ENCODE peak calls at places on chromosomes 13 and 19, in four cellular contexts. One of them, this sample, is unnamed.

GRCh38 chr13:91690944-91691343 is 292.5 kb downstream of the GPC5 start:
- DNase-seq in Peyer's patch: no peak
- DNase-seq in NCI-H345: no peak
- DNase-seq in upper lobe of right lung: no peak
- DNase-seq in this sample: no peak

GRCh38 chr19:16830679-16831078 is 1.5 kb downstream of the SIN3B start:
- DNase-seq in Peyer's patch: no peak
- DNase-seq in NCI-H345: no peak
- DNase-seq in upper lobe of right lung: no peak
- DNase-seq in this sample: peak; percentile 68

GRCh38 chr19:46818812-46819211 is 30.4 kb upstream of the SLC1A5 start:
- DNase-seq in Peyer's patch: no peak
- DNase-seq in NCI-H345: no peak
- DNase-seq in upper lobe of right lung: no peak
- DNase-seq in this sample: no peak

GRCh38 chr19:4868286-4868834 is 893 bp upstream of the PLIN3 start:
- DNase-seq in Peyer's patch: no peak
- DNase-seq in NCI-H345: no peak
- DNase-seq in upper lobe of right lung: no peak
- DNase-seq in this sample: no peak

GRCh38 chr19:33621811-33622504 is at the start of gene CHST8:
- DNase-seq in Peyer's patch: no peak
- DNase-seq in NCI-H345: peak; percentile 68
- DNase-seq in upper lobe of right lung: no peak
- DNase-seq in this sample: peak; percentile 74

GRCh38 chr19:18479964-18480723 is 41.7 kb downstream of the ELL start:
- DNase-seq in Peyer's patch: peak; percentile 80
- DNase-seq in NCI-H345: peak; percentile 41
- DNase-seq in upper lobe of right lung: peak; percentile 81
- DNase-seq in this sample: no peak

GRCh38 chr19:17455308-17455707 is 5.4 kb downstream of the NXNL1 start:
- DNase-seq in Peyer's patch: no peak
- DNase-seq in NCI-H345: no peak
- DNase-seq in upper lobe of right lung: no peak
- DNase-seq in this sample: no peak

GRCh38 chr19:10427169-10427568 is 6.8 kb downstream of the PDE4A start:
- DNase-seq in Peyer's patch: no peak
- DNase-seq in NCI-H345: no peak
- DNase-seq in upper lobe of right lung: no peak
- DNase-seq in this sample: no peak

GRCh38 chr19:49684251-49684982 is 5.0 kb upstream of the ADM5 start:
- DNase-seq in Peyer's patch: no peak
- DNase-seq in NCI-H345: no peak
- DNase-seq in upper lobe of right lung: no peak
- DNase-seq in this sample: no peak

GRCh38 chr13:102608944-102609343 is 12.2 kb downstream of the TPP2 start:
- DNase-seq in Peyer's patch: no peak
- DNase-seq in NCI-H345: no peak
- DNase-seq in upper lobe of right lung: no peak
- DNase-seq in this sample: no peak

GRCh38 chr19:10295305-10295846 is 5.6 kb downstream of the ICAM5 start:
- DNase-seq in Peyer's patch: peak; percentile 88
- DNase-seq in NCI-H345: no peak
- DNase-seq in upper lobe of right lung: peak; percentile 89
- DNase-seq in this sample: peak; percentile 44

GRCh38 chr19:33998739-33999345 is 173.5 kb upstream of the LSM14A start:
- DNase-seq in Peyer's patch: no peak
- DNase-seq in NCI-H345: no peak
- DNase-seq in upper lobe of right lung: no peak
- DNase-seq in this sample: no peak

GRCh38 chr13:24043590-24044350 is 116.8 kb upstream of the SPATA13 start:
- DNase-seq in Peyer's patch: no peak
- DNase-seq in NCI-H345: no peak
- DNase-seq in upper lobe of right lung: no peak
- DNase-seq in this sample: no peak

GRCh38 chr13:45162821-45163220 is 38.0 kb downstream of the KCTD4 start:
- DNase-seq in Peyer's patch: no peak
- DNase-seq in NCI-H345: no peak
- DNase-seq in upper lobe of right lung: no peak
- DNase-seq in this sample: peak; percentile 85

GRCh38 chr19:37817180-37817911 is 38.0 kb upstream of the ZNF573 start:
- DNase-seq in Peyer's patch: peak; percentile 65
- DNase-seq in NCI-H345: peak; percentile 85
- DNase-seq in upper lobe of right lung: peak; percentile 84
- DNase-seq in this sample: peak; percentile 86

GRCh38 chr19:3530389-3530788 is 8.6 kb upstream of the TEKTIP1 start:
- DNase-seq in Peyer's patch: no peak
- DNase-seq in NCI-H345: no peak
- DNase-seq in upper lobe of right lung: no peak
- DNase-seq in this sample: no peak

GRCh38 chr19:48444129-48444932 is 1.5 kb upstream of the GRWD1 start:
- DNase-seq in Peyer's patch: no peak
- DNase-seq in NCI-H345: peak; percentile 11
- DNase-seq in upper lobe of right lung: no peak
- DNase-seq in this sample: no peak

GRCh38 chr13:102530751-102531150 is 66.0 kb upstream of the TPP2 start:
- DNase-seq in Peyer's patch: no peak
- DNase-seq in NCI-H345: no peak
- DNase-seq in upper lobe of right lung: no peak
- DNase-seq in this sample: no peak

GRCh38 chr19:27735314-27735713 is 1477.6 kb downstream of the UQCRFS1 start:
- DNase-seq in Peyer's patch: no peak
- DNase-seq in NCI-H345: no peak
- DNase-seq in upper lobe of right lung: no peak
- DNase-seq in this sample: no peak

GRCh38 chr19:37999309-38000213 is 92.6 kb downstream of the SIPA1L3 start:
- DNase-seq in Peyer's patch: no peak
- DNase-seq in NCI-H345: no peak
- DNase-seq in upper lobe of right lung: no peak
- DNase-seq in this sample: peak; percentile 91

GRCh38 chr13:99655351-99656091 is 154.2 kb downstream of the TM9SF2 start:
- DNase-seq in Peyer's patch: peak; percentile 84
- DNase-seq in NCI-H345: no peak
- DNase-seq in upper lobe of right lung: no peak
- DNase-seq in this sample: peak; percentile 80

GRCh38 chr13:42707003-42707402 is 74.4 kb upstream of the FAM216B start:
- DNase-seq in Peyer's patch: no peak
- DNase-seq in NCI-H345: no peak
- DNase-seq in upper lobe of right lung: no peak
- DNase-seq in this sample: no peak

GRCh38 chr13:108657520-108657919 is 28.1 kb downstream of the MYO16 start:
- DNase-seq in Peyer's patch: no peak
- DNase-seq in NCI-H345: no peak
- DNase-seq in upper lobe of right lung: no peak
- DNase-seq in this sample: no peak

GRCh38 chr13:32791545-32792172 is 205.4 kb downstream of the PDS5B start:
- DNase-seq in Peyer's patch: no peak
- DNase-seq in NCI-H345: no peak
- DNase-seq in upper lobe of right lung: no peak
- DNase-seq in this sample: no peak

GRCh38 chr19:56637976-56638555 is 4.9 kb upstream of the SMIM17 start:
- DNase-seq in Peyer's patch: no peak
- DNase-seq in NCI-H345: no peak
- DNase-seq in upper lobe of right lung: no peak
- DNase-seq in this sample: peak; percentile 95

GRCh38 chr13:41054919-41055619 is 6.2 kb upstream of the WBP4 start:
- DNase-seq in Peyer's patch: no peak
- DNase-seq in NCI-H345: no peak
- DNase-seq in upper lobe of right lung: no peak
- DNase-seq in this sample: no peak

GRCh38 chr19:46697142-46697960 is 19.6 kb downstream of the PRKD2 start:
- DNase-seq in Peyer's patch: peak; percentile 94
- DNase-seq in NCI-H345: no peak
- DNase-seq in upper lobe of right lung: peak; percentile 97
- DNase-seq in this sample: peak; percentile 84

GRCh38 chr13:94178625-94179244 is 300.7 kb downstream of the DCT start:
- DNase-seq in Peyer's patch: no peak
- DNase-seq in NCI-H345: peak; percentile 58
- DNase-seq in upper lobe of right lung: no peak
- DNase-seq in this sample: no peak

This sample was measured in astrocyte of the hippocampus.